ENCODE peak calls at places on chromosomes 16 and 17, in seven cellular contexts. H is fibroblast of lung, Z is fibroblast of mammary gland, X is endothelial cell, Y is cardiac fibroblast, F is fibroblast of the aortic adventitia, A is Caco-2. U is an unnamed sample.

GRCh38 chr17:44384823-44385286 is 4.6 kb downstream of the ITGA2B start:
- DNase-seq in Z (peak), A (no peak), X (no peak), H (no peak), F (no peak), Y (no peak), U (peak)

GRCh38 chr16:66278604-66279262 is 87.8 kb upstream of the CDH5 start:
- DNase-seq in F (no peak), Z (no peak), H (no peak), X (no peak), Y (no peak), A (peak), U (no peak)

GRCh38 chr17:4598776-4599504 is 14.6 kb downstream of the SMTNL2 start:
- DNase-seq in A (peak), X (no peak), Z (peak), H (peak), Y (peak), F (peak), U (no peak)

GRCh38 chr17:77376795-77377751 is 236.3 kb downstream of the SEC14L1 start:
- DNase-seq in A (no peak), Y (peak), Z (no peak), X (no peak), F (peak), H (peak), U (no peak)

GRCh38 chr17:32746698-32747097 is 130.2 kb downstream of the MYO1D start:
- DNase-seq in A (no peak), Y (peak), H (peak), X (no peak), Z (peak), F (peak), U (no peak)

GRCh38 chr17:38341035-38341721 is 2.6 kb downstream of the GPR179 start:
- DNase-seq in X (no peak), Z (no peak), Y (peak), A (no peak), H (no peak), F (peak), U (no peak)

GRCh38 chr17:72995008-72995656 is 97.4 kb downstream of the SLC39A11 start:
- DNase-seq in F (no peak), A (no peak), H (no peak), Z (no peak), Y (no peak), X (no peak), U (no peak)

GRCh38 chr17:47879028-47879585 is 16.9 kb upstream of the SP2 start:
- DNase-seq in Y (no peak), Z (peak), A (no peak), F (no peak), X (no peak), H (no peak), U (no peak)

GRCh38 chr16:11111891-11112634 is 143.9 kb downstream of the SOCS1 start:
- DNase-seq in X (no peak), H (no peak), Z (no peak), F (no peak), Y (no peak), A (no peak), U (no peak)

GRCh38 chr17:37239690-37240344 is 136.0 kb upstream of the C17orf78 start:
- DNase-seq in Y (peak), A (no peak), H (peak), X (no peak), Z (peak), F (peak), U (no peak)

GRCh38 chr17:42193216-42194132 is 820 bp downstream of the GHDC start:
- DNase-seq in Y (no peak), F (no peak), X (no peak), H (no peak), A (no peak), Z (no peak), U (no peak)

GRCh38 chr17:79070266-79070880 is 4.3 kb upstream of the ENGASE start:
- DNase-seq in A (no peak), Z (no peak), H (no peak), F (no peak), X (no peak), Y (no peak), U (no peak)

DNA sequence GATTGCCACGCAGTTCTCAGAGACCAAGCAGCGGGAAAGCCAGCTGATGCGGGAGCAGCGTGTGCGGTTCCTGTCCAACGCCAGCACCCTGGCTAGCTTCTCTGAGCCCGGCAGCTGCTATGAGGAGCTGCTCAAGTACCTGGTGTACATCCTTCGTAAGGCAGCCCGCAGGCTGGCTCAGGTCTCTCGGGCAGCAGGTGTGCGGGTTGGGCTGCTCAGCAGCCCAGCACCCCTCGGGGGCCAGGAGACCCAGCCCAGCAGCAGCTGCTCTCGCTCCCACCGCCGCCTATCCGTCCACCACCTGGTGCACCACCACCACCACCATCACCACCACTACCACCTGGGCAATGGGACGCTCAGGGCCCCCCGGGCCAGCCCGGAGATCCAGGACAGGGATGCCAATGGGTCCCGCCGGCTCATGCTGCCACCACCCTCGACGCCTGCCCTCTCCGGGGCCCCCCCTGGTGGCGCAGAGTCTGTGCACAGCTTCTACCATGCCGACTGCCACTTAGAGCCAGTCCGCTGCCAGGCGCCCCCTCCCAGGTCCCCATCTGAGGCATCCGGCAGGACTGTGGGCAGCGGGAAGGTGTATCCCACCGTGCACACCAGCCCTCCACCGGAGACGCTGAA is 15.2 kb downstream of the CACNA1G start:
- DNase-seq in A (peak), H (no peak), Z (no peak), F (no peak), Y (no peak), X (peak), U (no peak)
- TF ChIP-seq CTCF in A (peak), H (no peak), Z (no peak), F (no peak), Y (no peak), X (peak), U (no peak)

DNA sequence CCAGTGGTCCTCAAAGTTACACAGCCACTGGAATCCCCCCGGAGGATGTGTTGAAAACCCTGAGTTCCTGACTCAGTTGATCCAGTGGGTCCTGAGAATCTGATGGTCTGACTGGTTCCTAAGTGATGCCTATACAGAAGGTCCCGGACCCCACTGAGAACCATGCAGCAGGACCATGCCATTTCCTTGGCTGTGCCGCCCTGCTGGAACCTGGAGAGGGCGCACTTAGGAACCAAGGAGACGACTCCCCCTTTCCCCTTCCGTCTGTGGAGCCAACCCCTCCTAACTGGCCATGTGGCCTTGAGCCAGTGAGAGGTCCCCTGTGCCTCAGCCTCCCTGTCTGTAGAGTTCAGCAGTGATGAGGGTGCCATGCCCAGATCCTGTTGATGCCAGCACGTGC is 22.0 kb downstream of the C16orf74 start:
- DNase-seq in X (peak), F (no peak), Y (no peak), H (no peak), Z (no peak), A (no peak), U (no peak)
- TF ChIP-seq CTCF in X (peak), F (no peak), Y (peak), H (no peak), Z (peak), A (no peak), U (no peak)

GRCh38 chr17:13643196-13643595 is 41.5 kb upstream of the HS3ST3A1 start:
- DNase-seq in F (no peak), Y (no peak), Z (no peak), H (no peak), X (no peak), A (no peak), U (no peak)

GRCh38 chr17:13650096-13650675 is 48.5 kb upstream of the HS3ST3A1 start:
- DNase-seq in F (no peak), Y (no peak), A (no peak), X (no peak), Z (no peak), H (peak), U (no peak)

GRCh38 chr17:13646411-13646810 is 44.7 kb upstream of the HS3ST3A1 start:
- DNase-seq in X (no peak), H (no peak), Z (peak), Y (no peak), A (no peak), F (no peak), U (no peak)

GRCh38 chr17:13646969-13647368 is 45.2 kb upstream of the HS3ST3A1 start:
- DNase-seq in A (no peak), F (no peak), H (peak), X (no peak), Y (no peak), Z (no peak), U (no peak)

GRCh38 chr17:13647551-13647950 is 45.8 kb upstream of the HS3ST3A1 start:
- DNase-seq in Z (peak), F (peak), H (peak), A (no peak), Y (peak), X (no peak), U (no peak)
- TF ChIP-seq CTCF in Z (peak), F (no peak), H (no peak), A (no peak), Y (no peak), X (no peak), U (no peak)

GRCh38 chr16:5615868-5616642 is 518.5 kb upstream of the EEF2KMT start:
- DNase-seq in H (no peak), F (no peak), Y (no peak), Z (peak), A (peak), X (peak), U (peak)
- TF ChIP-seq CTCF in H (no peak), F (no peak), Y (peak), Z (peak), A (peak), X (peak), U (peak)

GRCh38 chr17:81222620-81222905 is 202 bp downstream of the CEP131 start:
- DNase-seq in F (no peak), Z (no peak), A (no peak), H (no peak), X (no peak), Y (no peak), U (no peak)

GRCh38 chr17:81221371-81221841 is 1.4 kb downstream of the CEP131 start:
- DNase-seq in Y (no peak), F (no peak), H (no peak), A (no peak), X (no peak), Z (no peak), U (no peak)

GRCh38 chr17:81221842-81222619 is 734 bp downstream of the CEP131 start:
- DNase-seq in F (no peak), A (no peak), X (no peak), Y (no peak), Z (no peak), H (no peak), U (peak)

GRCh38 chr17:81222906-81223757 is at the start of gene CEP131:
- DNase-seq in A (peak), Y (peak), H (peak), F (peak), X (peak), Z (peak), U (peak)

DNA sequence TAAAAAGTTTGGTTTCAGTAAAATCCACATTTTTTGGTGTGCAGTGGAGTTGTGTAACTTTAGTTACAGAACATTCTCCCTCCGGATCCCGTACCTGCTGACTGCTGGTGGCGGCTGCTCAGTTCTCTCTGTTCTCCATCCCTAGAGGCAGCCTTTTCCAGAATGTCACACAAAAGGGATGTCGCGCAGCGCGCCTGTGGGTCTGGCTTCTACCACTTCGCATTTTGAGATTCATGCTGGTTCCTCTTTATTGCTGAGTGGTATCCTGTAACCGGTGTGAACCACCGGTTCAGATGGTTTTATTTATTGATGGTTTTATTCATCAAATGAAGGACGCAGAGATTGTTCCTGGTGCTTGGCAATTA is 975 bp upstream of the CEP131 start:
- DNase-seq in Z (no peak), F (no peak), X (no peak), A (peak), H (no peak), Y (no peak), U (no peak)
- TF ChIP-seq CTCF in Z (no peak), F (no peak), X (no peak), A (no peak), H (no peak), Y (no peak), U (no peak)

GRCh38 chr17:81702934-81703746 is at the start of gene MRPL12:
- DNase-seq in F (peak), X (peak), Y (peak), Z (peak), H (peak), A (peak), U (peak)
- TF ChIP-seq CTCF in F (peak), X (no peak), Y (no peak), Z (no peak), H (no peak), A (peak), U (no peak)

GRCh38 chr17:14737984-14738651 is 437.2 kb downstream of the HS3ST3B1 start:
- DNase-seq in Y (peak), Z (peak), F (peak), H (peak), X (no peak), A (peak), U (peak)
- TF ChIP-seq CTCF in Y (peak), Z (peak), F (peak), H (no peak), X (no peak), A (no peak), U (peak)

GRCh38 chr17:18968945-18969887 is 17.3 kb downstream of the SLC5A10 start:
- DNase-seq in Y (peak), X (no peak), A (no peak), H (no peak), Z (peak), F (peak), U (no peak)

GRCh38 chr17:18974407-18975149 is 22.6 kb downstream of the SLC5A10 start:
- DNase-seq in X (no peak), A (no peak), Z (peak), H (no peak), F (no peak), Y (no peak), U (no peak)

GRCh38 chr17:18970582-18971480 is 18.9 kb downstream of the SLC5A10 start:
- DNase-seq in A (no peak), Z (no peak), X (no peak), F (no peak), Y (no peak), H (no peak), U (no peak)

GRCh38 chr17:18967806-18968744 is 16.1 kb downstream of the SLC5A10 start:
- DNase-seq in F (no peak), A (no peak), Z (no peak), H (no peak), X (peak), Y (no peak), U (no peak)

DNA sequence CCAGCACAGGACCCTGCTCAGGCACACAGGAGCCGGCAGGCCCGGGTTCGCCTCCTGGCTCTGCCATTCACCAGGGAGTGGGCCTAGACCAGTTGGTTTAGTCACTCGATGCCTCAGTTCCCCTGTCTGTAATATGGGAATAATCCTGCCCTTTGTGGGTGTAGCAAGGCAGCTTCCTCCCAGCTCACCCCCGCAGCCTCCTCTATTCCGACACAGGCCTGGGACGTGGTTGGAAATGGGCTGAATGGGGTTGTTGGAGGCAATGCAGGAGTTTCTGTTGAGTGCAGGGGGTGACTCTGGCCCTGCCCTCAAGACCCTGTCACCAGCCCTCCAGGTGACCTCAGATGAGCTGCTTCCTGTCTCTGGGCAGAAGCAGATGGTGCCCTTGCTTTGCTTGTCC is 19.8 kb downstream of the SLC5A10 start:
- DNase-seq in X (no peak), Z (no peak), F (no peak), H (no peak), Y (no peak), A (no peak), U (no peak)
- TF ChIP-seq CTCF in X (no peak), Z (no peak), F (no peak), H (no peak), Y (no peak), A (no peak), U (no peak)

DNA sequence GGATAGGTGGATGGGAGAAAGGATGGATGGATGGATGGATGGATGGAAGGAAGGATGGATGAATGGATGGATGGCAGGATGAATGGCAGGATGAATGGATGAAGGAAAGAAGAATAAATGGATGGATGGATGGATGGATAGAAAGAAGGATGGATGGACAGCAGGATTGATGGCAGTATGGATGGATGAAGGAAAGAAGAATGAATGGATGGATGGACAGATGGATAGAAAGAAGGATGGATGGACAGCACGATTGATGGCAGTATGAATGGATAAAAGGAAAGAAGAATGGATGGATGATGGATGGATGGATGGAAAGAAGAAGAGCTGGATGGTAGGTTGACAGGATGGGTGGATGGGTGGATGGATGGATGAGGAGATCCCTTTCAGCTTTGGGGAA is 9.2 kb upstream of the MYH10 start:
- DNase-seq in Y (no peak), A (no peak), H (no peak), F (no peak), Z (no peak), X (no peak), U (no peak)
- TF ChIP-seq CTCF in Y (no peak), A (no peak), H (no peak), F (no peak), Z (no peak), X (no peak), U (no peak)

U was measured in nephron progenitor cell.